ENCODE peak calls at places on chromosomes 12 and 14, in seven cellular contexts. Z is stimulated activated CD8-positive, alpha-beta memory T cell treated with anti-CD3 and anti-CD28 coated beads, Interleukin-15, amount 100 ng/mL, for 1 hour; O is heart left ventricle; G is IMR-90; N is HuH-7; C is heart right ventricle; K is stromal cell of bone marrow. U is an unnamed sample.
A peak's percentile ranks its signal among the peaks of the same experiment; 100 is the strongest.

GRCh38 chr12:565161-565560 is 98.1 kb downstream of the NINJ2 start:
- DNase-seq in O (peak; percentile 0), N (no peak), C (no peak), G (no peak), Z (no peak), K (no peak), U (no peak)

GRCh38 chr12:66013224-66013623 is 117.3 kb downstream of the LLPH start:
- DNase-seq in C (no peak), Z (no peak), O (no peak), K (no peak), N (no peak), G (no peak), U (no peak)

GRCh38 chr14:37594238-37594915 is 672 bp downstream of the FOXA1 start:
- DNase-seq in C (no peak), O (no peak), K (peak; percentile 73), G (peak; percentile 80), Z (no peak), N (peak; percentile 67), U (peak; percentile 83)

GRCh38 chr12:83432176-83432719 is 745.5 kb downstream of the TMTC2 start:
- DNase-seq in Z (no peak), K (no peak), O (no peak), N (no peak), G (no peak), C (no peak), U (no peak)

GRCh38 chr14:100778078-100778927 is 47.6 kb upstream of the MEG3 start:
- DNase-seq in N (no peak), Z (no peak), G (no peak), C (no peak), O (no peak), K (no peak), U (no peak)

GRCh38 chr12:112333030-112333429 is 49.2 kb downstream of the HECTD4 start:
- DNase-seq in Z (no peak), C (no peak), O (no peak), N (no peak), K (no peak), G (no peak), U (no peak)

GRCh38 chr12:124835652-124836410 is 27.8 kb downstream of the SCARB1 start:
- DNase-seq in G (no peak), O (no peak), K (no peak), C (no peak), Z (no peak), N (no peak), U (no peak)

GRCh38 chr12:26346748-26347147 is 151.4 kb downstream of the SSPN start:
- DNase-seq in K (peak; percentile 12), O (no peak), G (peak; percentile 62), Z (no peak), N (no peak), C (no peak), U (peak; percentile 55)

GRCh38 chr12:122454250-122454721 is 31.8 kb upstream of the CLIP1 start:
- DNase-seq in N (no peak), Z (no peak), G (no peak), O (no peak), K (no peak), C (no peak), U (no peak)

U was measured in fibroblast of the aortic adventitia.